ENCODE peak calls at places on chromosomes 2 and 18, in four cellular contexts. One of them, this sample, is unnamed.

GRCh38 chr2:168445960-168446359 is 10.1 kb upstream of the CERS6 start:
- DNase-seq in iris pigment epithelial cell: no peak
- DNase-seq in A172: no peak
- DNase-seq in stimulated activated CD8-positive, alpha-beta memory T cell treated with anti-CD3 and anti-CD28 coated beads, Interleukin-4, amount 100 ng/mL, for 1 hour: no peak
- DNase-seq in this sample: no peak

GRCh38 chr2:235054919-235055318 is 103.1 kb downstream of the SH3BP4 start:
- DNase-seq in iris pigment epithelial cell: no peak
- DNase-seq in A172: no peak
- DNase-seq in stimulated activated CD8-positive, alpha-beta memory T cell treated with anti-CD3 and anti-CD28 coated beads, Interleukin-4, amount 100 ng/mL, for 1 hour: no peak
- DNase-seq in this sample: no peak

GRCh38 chr2:5150871-5151270 is 541.3 kb upstream of the SOX11 start:
- DNase-seq in iris pigment epithelial cell: no peak
- DNase-seq in A172: no peak
- DNase-seq in stimulated activated CD8-positive, alpha-beta memory T cell treated with anti-CD3 and anti-CD28 coated beads, Interleukin-4, amount 100 ng/mL, for 1 hour: no peak
- DNase-seq in this sample: no peak

GRCh38 chr18:49628119-49628518 is 66.3 kb downstream of the LIPG start:
- DNase-seq in iris pigment epithelial cell: no peak
- DNase-seq in A172: peak
- DNase-seq in stimulated activated CD8-positive, alpha-beta memory T cell treated with anti-CD3 and anti-CD28 coated beads, Interleukin-4, amount 100 ng/mL, for 1 hour: no peak
- DNase-seq in this sample: no peak

GRCh38 chr2:113876503-113877387 is 13.1 kb upstream of the ACTR3 start:
- DNase-seq in iris pigment epithelial cell: no peak
- DNase-seq in A172: peak
- DNase-seq in stimulated activated CD8-positive, alpha-beta memory T cell treated with anti-CD3 and anti-CD28 coated beads, Interleukin-4, amount 100 ng/mL, for 1 hour: peak
- DNase-seq in this sample: no peak

GRCh38 chr2:148614332-148615049 is 30.1 kb upstream of the EPC2 start:
- DNase-seq in iris pigment epithelial cell: peak
- DNase-seq in A172: peak
- DNase-seq in stimulated activated CD8-positive, alpha-beta memory T cell treated with anti-CD3 and anti-CD28 coated beads, Interleukin-4, amount 100 ng/mL, for 1 hour: no peak
- DNase-seq in this sample: peak

GRCh38 chr2:15184491-15184890 is 376.6 kb downstream of the NBAS start:
- DNase-seq in iris pigment epithelial cell: no peak
- DNase-seq in A172: no peak
- DNase-seq in stimulated activated CD8-positive, alpha-beta memory T cell treated with anti-CD3 and anti-CD28 coated beads, Interleukin-4, amount 100 ng/mL, for 1 hour: no peak
- DNase-seq in this sample: no peak

GRCh38 chr18:44323125-44323524 is 357.6 kb upstream of the SETBP1 start:
- DNase-seq in iris pigment epithelial cell: no peak
- DNase-seq in A172: no peak
- DNase-seq in stimulated activated CD8-positive, alpha-beta memory T cell treated with anti-CD3 and anti-CD28 coated beads, Interleukin-4, amount 100 ng/mL, for 1 hour: no peak
- DNase-seq in this sample: no peak

GRCh38 chr2:149595069-149595963 is 7.7 kb upstream of the MMADHC start:
- DNase-seq in iris pigment epithelial cell: peak
- DNase-seq in A172: peak
- DNase-seq in stimulated activated CD8-positive, alpha-beta memory T cell treated with anti-CD3 and anti-CD28 coated beads, Interleukin-4, amount 100 ng/mL, for 1 hour: no peak
- DNase-seq in this sample: peak

GRCh38 chr2:45470531-45470930 is 140.5 kb downstream of the SRBD1 start:
- DNase-seq in iris pigment epithelial cell: peak
- DNase-seq in A172: no peak
- DNase-seq in stimulated activated CD8-positive, alpha-beta memory T cell treated with anti-CD3 and anti-CD28 coated beads, Interleukin-4, amount 100 ng/mL, for 1 hour: no peak
- DNase-seq in this sample: no peak

GRCh38 chr18:46429130-46429529 is 227.9 kb downstream of the LOXHD1 start:
- DNase-seq in iris pigment epithelial cell: no peak
- DNase-seq in A172: no peak
- DNase-seq in stimulated activated CD8-positive, alpha-beta memory T cell treated with anti-CD3 and anti-CD28 coated beads, Interleukin-4, amount 100 ng/mL, for 1 hour: no peak
- DNase-seq in this sample: no peak

GRCh38 chr2:38709515-38710194 is 41.5 kb downstream of the SRSF7 start:
- DNase-seq in iris pigment epithelial cell: no peak
- DNase-seq in A172: no peak
- DNase-seq in stimulated activated CD8-positive, alpha-beta memory T cell treated with anti-CD3 and anti-CD28 coated beads, Interleukin-4, amount 100 ng/mL, for 1 hour: no peak
- DNase-seq in this sample: no peak

GRCh38 chr2:114127372-114127771 is 237.5 kb downstream of the ACTR3 start:
- DNase-seq in iris pigment epithelial cell: peak
- DNase-seq in A172: no peak
- DNase-seq in stimulated activated CD8-positive, alpha-beta memory T cell treated with anti-CD3 and anti-CD28 coated beads, Interleukin-4, amount 100 ng/mL, for 1 hour: no peak
- DNase-seq in this sample: peak

GRCh38 chr18:58668211-58668610 is 3.1 kb upstream of the MALT1 start:
- DNase-seq in iris pigment epithelial cell: peak
- DNase-seq in A172: no peak
- DNase-seq in stimulated activated CD8-positive, alpha-beta memory T cell treated with anti-CD3 and anti-CD28 coated beads, Interleukin-4, amount 100 ng/mL, for 1 hour: no peak
- DNase-seq in this sample: no peak

GRCh38 chr18:78352905-78353304 is 626.7 kb upstream of the SALL3 start:
- DNase-seq in iris pigment epithelial cell: no peak
- DNase-seq in A172: no peak
- DNase-seq in stimulated activated CD8-positive, alpha-beta memory T cell treated with anti-CD3 and anti-CD28 coated beads, Interleukin-4, amount 100 ng/mL, for 1 hour: no peak
- DNase-seq in this sample: no peak

GRCh38 chr18:13502585-13502984 is 223.8 kb downstream of the FAM210A start:
- DNase-seq in iris pigment epithelial cell: no peak
- DNase-seq in A172: peak
- DNase-seq in stimulated activated CD8-positive, alpha-beta memory T cell treated with anti-CD3 and anti-CD28 coated beads, Interleukin-4, amount 100 ng/mL, for 1 hour: no peak
- DNase-seq in this sample: no peak

GRCh38 chr2:152587187-152587947 is 129.9 kb downstream of the PRPF40A start:
- DNase-seq in iris pigment epithelial cell: peak
- DNase-seq in A172: peak
- DNase-seq in stimulated activated CD8-positive, alpha-beta memory T cell treated with anti-CD3 and anti-CD28 coated beads, Interleukin-4, amount 100 ng/mL, for 1 hour: no peak
- DNase-seq in this sample: no peak

GRCh38 chr2:241161646-241162281 is 11.5 kb downstream of the PPP1R7 start:
- DNase-seq in iris pigment epithelial cell: peak
- DNase-seq in A172: peak
- DNase-seq in stimulated activated CD8-positive, alpha-beta memory T cell treated with anti-CD3 and anti-CD28 coated beads, Interleukin-4, amount 100 ng/mL, for 1 hour: no peak
- DNase-seq in this sample: no peak

GRCh38 chr2:237519506-237520245 is 32.6 kb downstream of the MLPH start:
- DNase-seq in iris pigment epithelial cell: no peak
- DNase-seq in A172: no peak
- DNase-seq in stimulated activated CD8-positive, alpha-beta memory T cell treated with anti-CD3 and anti-CD28 coated beads, Interleukin-4, amount 100 ng/mL, for 1 hour: no peak
- DNase-seq in this sample: no peak

GRCh38 chr2:235749121-235749780 is 255.4 kb downstream of the AGAP1 start:
- DNase-seq in iris pigment epithelial cell: peak
- DNase-seq in A172: peak
- DNase-seq in stimulated activated CD8-positive, alpha-beta memory T cell treated with anti-CD3 and anti-CD28 coated beads, Interleukin-4, amount 100 ng/mL, for 1 hour: no peak
- DNase-seq in this sample: no peak

GRCh38 chr2:126634273-126634861 is 21.6 kb upstream of the GYPC start:
- DNase-seq in iris pigment epithelial cell: peak
- DNase-seq in A172: no peak
- DNase-seq in stimulated activated CD8-positive, alpha-beta memory T cell treated with anti-CD3 and anti-CD28 coated beads, Interleukin-4, amount 100 ng/mL, for 1 hour: no peak
- DNase-seq in this sample: peak

GRCh38 chr2:174776223-174776622 is 12.0 kb upstream of the CHRNA1 start:
- DNase-seq in iris pigment epithelial cell: no peak
- DNase-seq in A172: no peak
- DNase-seq in stimulated activated CD8-positive, alpha-beta memory T cell treated with anti-CD3 and anti-CD28 coated beads, Interleukin-4, amount 100 ng/mL, for 1 hour: no peak
- DNase-seq in this sample: no peak

GRCh38 chr2:43269074-43269572 is 42.7 kb upstream of the ZFP36L2 start:
- DNase-seq in iris pigment epithelial cell: peak
- DNase-seq in A172: peak
- DNase-seq in stimulated activated CD8-positive, alpha-beta memory T cell treated with anti-CD3 and anti-CD28 coated beads, Interleukin-4, amount 100 ng/mL, for 1 hour: no peak
- DNase-seq in this sample: peak

This sample was measured in ACHN.